ENCODE peak calls at places on chromosomes 1 and 21, in six cellular contexts. Y is HFF-Myc; L is astrocyte of the spinal cord; A is CD4-positive, alpha-beta T cell; C is GM10248; W is choroid plexus epithelial cell. U is an unnamed sample.

GRCh38 chr1:121595089-121595488 is 410.3 kb downstream of the SRGAP2C start:
- DNase-seq in Y (no peak), L (no peak), A (no peak), C (no peak), W (no peak), U (no peak)

GRCh38 chr1:202159534-202160371 is 649 bp downstream of the PTPN7 start:
- DNase-seq in Y (no peak), L (no peak), A (no peak), C (peak), W (no peak), U (peak)

GRCh38 chr21:37974081-37974480 is 57.8 kb upstream of the KCNJ6 start:
- DNase-seq in Y (no peak), L (peak), A (no peak), C (no peak), W (peak), U (no peak)

GRCh38 chr1:239389703-239390102 is 3.3 kb downstream of the CHRM3 start:
- DNase-seq in Y (no peak), L (no peak), A (no peak), C (no peak), W (no peak), U (no peak)

GRCh38 chr1:14919289-14919688 is 234.3 kb upstream of the TMEM51 start:
- DNase-seq in Y (no peak), L (no peak), A (no peak), C (no peak), W (no peak), U (no peak)

GRCh38 chr21:46483300-46484295 is 24.9 kb downstream of the DIP2A start:
- DNase-seq in Y (no peak), L (no peak), A (no peak), C (no peak), W (no peak), U (no peak)

GRCh38 chr1:177368255-177368654 is 197.5 kb downstream of the BRINP2 start:
- DNase-seq in Y (peak), L (no peak), A (no peak), C (no peak), W (no peak), U (no peak)

GRCh38 chr1:100565533-100565932 is 27.6 kb downstream of the GPR88 start:
- DNase-seq in Y (no peak), L (no peak), A (no peak), C (no peak), W (no peak), U (no peak)

GRCh38 chr1:3119748-3120524 is 50.9 kb downstream of the PRDM16 start:
- DNase-seq in Y (no peak), L (no peak), A (no peak), C (no peak), W (no peak), U (no peak)

GRCh38 chr21:42471716-42472330 is 24.2 kb downstream of the RSPH1 start:
- DNase-seq in Y (no peak), L (no peak), A (no peak), C (no peak), W (no peak), U (no peak)

GRCh38 chr1:158274797-158275196 is 14.9 kb upstream of the CD1C start:
- DNase-seq in Y (no peak), L (no peak), A (no peak), C (peak), W (no peak), U (no peak)

GRCh38 chr1:34852677-34853217 is 6.8 kb downstream of the SMIM12 start:
- DNase-seq in Y (peak), L (peak), A (peak), C (peak), W (peak), U (peak)

GRCh38 chr1:109649380-109649987 is 6.4 kb upstream of the GSTM4 start:
- DNase-seq in Y (no peak), L (peak), A (no peak), C (no peak), W (peak), U (no peak)

GRCh38 chr1:92444351-92444750 is 42.4 kb downstream of the GFI1 start:
- DNase-seq in Y (no peak), L (peak), A (no peak), C (no peak), W (peak), U (no peak)

GRCh38 chr21:25936776-25937175 is 202.0 kb downstream of the GABPA start:
- DNase-seq in Y (no peak), L (peak), A (no peak), C (no peak), W (peak), U (no peak)

GRCh38 chr1:155909894-155910293 is 1.3 kb downstream of the RIT1 start:
- DNase-seq in Y (no peak), L (peak), A (no peak), C (no peak), W (peak), U (no peak)

GRCh38 chr1:182426442-182427430 is 23.2 kb upstream of the RGSL1 start:
- DNase-seq in Y (no peak), L (no peak), A (no peak), C (peak), W (no peak), U (peak)

GRCh38 chr21:43331962-43332458 is 94.9 kb downstream of the SIK1 start:
- DNase-seq in Y (no peak), L (peak), A (no peak), C (no peak), W (peak), U (no peak)

GRCh38 chr1:1683104-1683905 is 9.3 kb downstream of the SLC35E2B start:
- DNase-seq in Y (no peak), L (no peak), A (no peak), C (peak), W (no peak), U (no peak)

DNA sequence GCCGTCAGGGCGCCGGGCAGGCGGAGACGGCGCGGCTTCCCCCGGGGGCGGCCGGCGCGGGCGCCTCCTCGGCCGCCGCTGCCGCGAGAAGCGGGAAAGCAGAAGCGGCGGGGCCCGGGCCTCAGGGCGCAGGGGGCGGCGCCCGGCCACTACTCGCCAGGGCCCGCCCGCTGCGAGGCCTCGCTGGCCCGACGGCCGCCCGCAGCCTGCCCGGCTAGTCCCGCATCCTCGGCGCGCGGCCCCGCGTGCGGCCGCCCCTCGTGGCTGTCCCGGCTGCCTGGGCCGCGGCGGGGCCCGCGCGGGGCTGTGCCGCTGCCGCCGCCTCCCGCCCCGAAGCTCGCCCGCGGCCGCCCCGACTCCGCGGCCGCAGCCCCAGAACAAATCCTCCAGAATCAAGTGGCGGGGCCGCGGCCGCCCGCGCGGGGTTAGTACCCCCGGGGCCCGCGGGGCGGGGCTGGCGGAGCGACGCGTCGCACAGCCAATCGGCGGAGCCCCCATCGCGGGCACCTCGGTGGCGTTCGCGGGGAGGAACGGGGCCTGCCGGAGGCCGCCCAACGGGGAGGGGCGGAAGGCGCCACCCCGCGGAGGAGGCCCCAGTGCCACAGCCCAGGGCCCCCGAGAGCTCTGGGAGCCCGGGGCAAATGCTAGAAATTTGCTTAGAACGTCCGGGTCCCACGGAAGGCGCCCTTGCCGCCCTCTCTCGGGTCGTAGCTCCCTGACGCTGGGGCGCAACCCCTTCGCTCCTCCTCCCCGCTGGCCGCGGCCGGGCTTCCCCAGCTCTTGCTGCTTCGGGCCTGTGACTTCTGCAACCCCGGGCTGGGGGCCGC is at the start of gene RUNX3:
- DNase-seq in Y (no peak), L (no peak), A (peak), C (peak), W (no peak), U (peak)
- TF ChIP-seq CTCF in Y (no peak), L (no peak), A (peak), C (peak), W (no peak), U (peak)

GRCh38 chr1:8384088-8384487 is 66.2 kb downstream of the SLC45A1 start:
- DNase-seq in Y (no peak), L (peak), A (no peak), C (no peak), W (peak), U (no peak)

GRCh38 chr1:8382051-8382505 is 64.2 kb downstream of the SLC45A1 start:
- DNase-seq in Y (no peak), L (peak), A (no peak), C (no peak), W (peak), U (no peak)

GRCh38 chr1:8379513-8380186 is 61.7 kb downstream of the SLC45A1 start:
- DNase-seq in Y (no peak), L (no peak), A (no peak), C (no peak), W (no peak), U (no peak)

GRCh38 chr1:8382608-8383525 is 65.0 kb downstream of the SLC45A1 start:
- DNase-seq in Y (no peak), L (no peak), A (no peak), C (no peak), W (no peak), U (no peak)

DNA sequence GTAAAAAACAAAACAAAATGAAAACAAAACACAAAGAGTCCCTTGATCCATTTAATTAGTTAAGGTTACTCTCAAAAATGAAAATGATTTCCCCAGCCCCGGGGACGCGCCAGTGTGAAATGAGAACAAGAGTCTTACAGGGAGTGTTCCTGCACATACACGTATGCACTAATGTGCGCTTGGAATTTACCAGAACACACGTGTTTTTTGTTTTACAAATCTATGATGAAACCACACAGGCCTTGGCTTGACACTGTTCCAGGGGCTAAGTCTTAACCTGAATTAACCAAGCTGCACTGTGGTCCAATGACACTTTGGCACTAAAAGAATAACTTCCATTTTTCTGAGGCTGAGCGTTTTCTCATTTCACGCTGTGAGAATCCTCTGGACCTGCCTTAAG is 63.7 kb downstream of the SLC45A1 start:
- DNase-seq in Y (no peak), L (no peak), A (no peak), C (no peak), W (peak), U (no peak)
- TF ChIP-seq CTCF in Y (no peak), L (no peak), A (no peak), C (no peak), W (no peak), U (no peak)

GRCh38 chr1:150528997-150529396 is 13.4 kb downstream of the FALEC start:
- DNase-seq in Y (no peak), L (peak), A (no peak), C (no peak), W (peak), U (no peak)

GRCh38 chr1:150534002-150534401 is 15.2 kb upstream of the ADAMTSL4 start:
- DNase-seq in Y (no peak), L (no peak), A (no peak), C (no peak), W (no peak), U (no peak)

GRCh38 chr1:150530491-150531159 is 15.1 kb downstream of the FALEC start:
- DNase-seq in Y (no peak), L (no peak), A (no peak), C (no peak), W (no peak), U (no peak)

GRCh38 chr1:150535511-150536281 is 13.5 kb upstream of the ADAMTSL4 start:
- DNase-seq in Y (no peak), L (peak), A (no peak), C (no peak), W (no peak), U (no peak)

GRCh38 chr1:150532860-150533259 is 16.3 kb upstream of the ADAMTSL4 start:
- DNase-seq in Y (no peak), L (no peak), A (no peak), C (no peak), W (no peak), U (no peak)
- TF ChIP-seq CTCF in Y (no peak), L (no peak), A (no peak), C (no peak), W (no peak), U (no peak)

DNA sequence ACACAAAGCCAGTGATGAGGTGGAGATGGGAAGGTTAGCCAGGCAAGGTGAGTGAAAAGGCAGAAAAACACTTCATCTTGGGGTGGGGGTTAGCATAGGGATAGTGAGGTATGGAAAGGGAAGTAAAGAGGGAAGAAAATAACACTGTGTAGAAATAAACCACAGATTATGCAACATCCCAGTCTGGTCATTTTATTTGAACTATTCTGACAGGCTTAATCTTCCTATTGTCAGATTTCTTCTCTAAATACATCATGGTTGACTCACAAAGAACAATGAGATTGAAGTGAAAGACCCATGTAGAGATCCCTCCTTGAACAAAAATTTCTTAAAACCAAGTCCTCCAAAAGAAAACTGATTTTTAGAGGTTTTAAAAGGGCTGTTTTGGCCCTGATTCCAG is 640.3 kb downstream of the PTPRC start:
- DNase-seq in Y (no peak), L (no peak), A (no peak), C (no peak), W (peak), U (no peak)
- TF ChIP-seq CTCF in Y (no peak), L (no peak), A (no peak), C (no peak), W (no peak), U (no peak)

GRCh38 chr1:18217398-18218043 is 109.9 kb downstream of the IGSF21 start:
- DNase-seq in Y (no peak), L (no peak), A (no peak), C (peak), W (peak), U (peak)
- TF ChIP-seq CTCF in Y (peak), L (peak), A (no peak), C (peak), W (peak), U (peak)

GRCh38 chr1:162357681-162358266 is 18.9 kb downstream of the SPATA46 start:
- DNase-seq in Y (peak), L (peak), A (no peak), C (peak), W (peak), U (peak)
- TF ChIP-seq CTCF in Y (peak), L (peak), A (no peak), C (peak), W (peak), U (peak)

DNA sequence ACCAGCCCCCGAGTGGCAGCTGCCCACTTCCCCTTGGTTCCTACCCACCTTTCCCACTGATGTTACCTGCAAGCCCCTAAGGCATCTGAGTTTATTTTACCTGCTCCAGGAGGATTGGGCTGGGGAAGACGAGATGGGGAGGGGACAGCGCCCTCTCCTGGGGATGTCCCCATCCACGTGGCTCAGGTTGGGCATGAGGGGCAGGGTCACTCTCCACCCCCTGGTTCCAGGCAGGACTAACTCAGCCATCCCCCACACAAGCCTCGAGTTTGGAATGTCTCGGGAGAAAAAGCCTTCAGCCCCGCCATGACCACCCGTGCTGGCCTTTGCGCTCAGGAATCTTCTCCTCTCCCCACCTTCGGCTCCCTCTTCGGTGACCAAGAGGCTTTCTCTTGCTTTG is 90.0 kb downstream of the ARHGEF10L start:
- DNase-seq in Y (no peak), L (no peak), A (no peak), C (no peak), W (no peak), U (no peak)
- TF ChIP-seq CTCF in Y (peak), L (peak), A (no peak), C (no peak), W (peak), U (no peak)